ENCODE peak calls at places on chromosomes 3 and 15, in four cellular contexts. B is EL; W is astrocyte of the spinal cord; N is naive thymus-derived CD4-positive, alpha-beta T cell. F is an unnamed sample.

GRCh38 chr15:80885180-80885579 is 104.4 kb downstream of the MESD start:
- DNase-seq in B (no peak), W (no peak), N (no peak), F (no peak)

GRCh38 chr3:56806407-56806806 is 4.7 kb upstream of the ARHGEF3 start:
- DNase-seq in B (no peak), W (no peak), N (no peak), F (no peak)

GRCh38 chr3:52046186-52046913 is 10.0 kb downstream of the DUSP7 start:
- DNase-seq in B (peak; percentile 99), W (peak; percentile 95), N (no peak), F (peak; percentile 72)

GRCh38 chr3:134601539-134602439 is 49.0 kb downstream of the KY start:
- DNase-seq in B (peak; percentile 48), W (peak; percentile 47), N (no peak), F (peak; percentile 46)

GRCh38 chr3:52792961-52793695 is 1.5 kb upstream of the ITIH3 start:
- DNase-seq in B (peak; percentile 21), W (no peak), N (no peak), F (no peak)

GRCh38 chr3:57911588-57911987 is 96.6 kb upstream of the FLNB start:
- DNase-seq in B (peak; percentile 53), W (peak; percentile 52), N (no peak), F (no peak)

GRCh38 chr3:188796122-188796631 is 375.6 kb upstream of the TPRG1 start:
- DNase-seq in B (peak; percentile 93), W (peak; percentile 92), N (no peak), F (no peak)

GRCh38 chr15:81105521-81105920 is 28.5 kb upstream of the CFAP161 start:
- DNase-seq in B (peak; percentile 31), W (no peak), N (no peak), F (no peak)

GRCh38 chr3:194606941-194607340 is 26.3 kb downstream of the TMEM44 start:
- DNase-seq in B (no peak), W (no peak), N (no peak), F (no peak)

GRCh38 chr3:105979961-105980360 is 111.1 kb upstream of the CBLB start:
- DNase-seq in B (peak; percentile 28), W (no peak), N (no peak), F (no peak)

GRCh38 chr3:31196881-31197364 is 302.5 kb upstream of the GADL1 start:
- DNase-seq in B (peak; percentile 79), W (peak; percentile 74), N (no peak), F (peak; percentile 7)

GRCh38 chr15:74835312-74835823 is 7.6 kb downstream of the ULK3 start:
- DNase-seq in B (peak; percentile 68), W (peak; percentile 40), N (peak; percentile 14), F (peak; percentile 62)

GRCh38 chr15:77034620-77035467 is 36.1 kb downstream of the TSPAN3 start:
- DNase-seq in B (no peak), W (no peak), N (peak; percentile 20), F (no peak)

GRCh38 chr15:25418202-25418601 is 20.6 kb downstream of the UBE3A start:
- DNase-seq in B (no peak), W (no peak), N (no peak), F (no peak)

GRCh38 chr3:71581981-71582611 is 1.4 kb downstream of the FOXP1 start:
- DNase-seq in B (peak; percentile 54), W (peak; percentile 78), N (peak; percentile 28), F (no peak)

GRCh38 chr3:46613313-46614005 is 1.1 kb downstream of the FAM240A start:
- DNase-seq in B (no peak), W (no peak), N (no peak), F (no peak)

GRCh38 chr3:191003742-191004141 is 141.2 kb upstream of the GMNC start:
- DNase-seq in B (no peak), W (no peak), N (no peak), F (no peak)

GRCh38 chr3:57464801-57465200 is 79.3 kb downstream of the DNAH12 start:
- DNase-seq in B (no peak), W (peak; percentile 7), N (no peak), F (no peak)

F was measured in H4.